ENCODE peak calls at places on chromosomes 5 and 9, in six cellular contexts. V is DND-41, Y is mesendoderm, O is GM23248, I is mesenchymal stem cell, C is IMR-90. B is an unnamed sample.
A peak's percentile ranks its signal among the peaks of the same experiment; 100 is the strongest.

GRCh38 chr9:91033802-91034201 is 232.2 kb downstream of the SYK start:
- DNase-seq in O (peak; percentile 22), I (peak; percentile 5), Y (peak; percentile 72), C (no peak), V (peak; percentile 51), B (no peak)

GRCh38 chr9:120856700-120857099 is 14.0 kb upstream of the PSMD5 start:
- DNase-seq in O (no peak), V (no peak), I (no peak), C (no peak), Y (no peak), B (no peak)

GRCh38 chr5:58872670-58873273 is 289.9 kb downstream of the RAB3C start:
- DNase-seq in V (no peak), C (no peak), O (no peak), I (no peak), Y (no peak), B (no peak)

GRCh38 chr9:105150991-105151685 is 93.3 kb upstream of the SLC44A1 start:
- DNase-seq in C (peak; percentile 69), Y (no peak), V (no peak), O (peak; percentile 68), I (peak; percentile 51), B (no peak)

GRCh38 chr5:10315824-10316509 is 8.3 kb upstream of the CMBL start:
- DNase-seq in V (no peak), I (no peak), Y (peak; percentile 41), C (no peak), O (no peak), B (no peak)

GRCh38 chr5:14896091-14896490 is 24.5 kb upstream of the ANKH start:
- DNase-seq in I (no peak), C (no peak), V (no peak), O (no peak), Y (no peak), B (no peak)

GRCh38 chr5:51974834-51975233 is 591.6 kb downstream of the ISL1 start:
- DNase-seq in C (no peak), V (no peak), O (no peak), Y (no peak), I (no peak), B (no peak)

GRCh38 chr9:95296761-95297160 is 20.7 kb downstream of the FANCC start:
- DNase-seq in O (no peak), V (no peak), Y (no peak), I (no peak), C (peak; percentile 24), B (no peak)

GRCh38 chr9:84691634-84692033 is 22.1 kb downstream of the NTRK2 start:
- DNase-seq in I (no peak), C (no peak), V (no peak), O (no peak), Y (no peak), B (no peak)

DNA sequence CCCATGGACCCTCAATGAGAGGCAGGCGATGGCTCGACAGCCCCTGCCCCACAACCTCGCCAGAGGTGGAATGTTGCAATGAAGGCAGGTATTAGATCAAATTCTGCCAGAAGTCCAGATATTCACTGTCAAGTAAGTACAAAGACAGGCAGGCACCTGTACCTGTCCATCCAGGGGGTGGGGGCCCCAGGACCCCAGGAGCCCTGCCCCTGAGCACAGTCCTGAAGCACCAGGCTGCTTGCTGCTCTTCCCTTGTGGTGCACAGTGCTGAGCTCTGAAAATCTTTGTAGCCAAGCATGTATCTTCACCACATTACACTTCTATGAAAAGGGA is 26.2 kb upstream of the HMCN2 start:
- DNase-seq in I (no peak), V (no peak), O (no peak), Y (no peak), C (no peak), B (no peak)
- H3K9ac ChIP-seq in I (no peak overlapping the region), V (no peak overlapping the region), O (no peak overlapping the region), Y (no peak overlapping the region), C (no peak overlapping the region), B (no peak overlapping the region)

DNA sequence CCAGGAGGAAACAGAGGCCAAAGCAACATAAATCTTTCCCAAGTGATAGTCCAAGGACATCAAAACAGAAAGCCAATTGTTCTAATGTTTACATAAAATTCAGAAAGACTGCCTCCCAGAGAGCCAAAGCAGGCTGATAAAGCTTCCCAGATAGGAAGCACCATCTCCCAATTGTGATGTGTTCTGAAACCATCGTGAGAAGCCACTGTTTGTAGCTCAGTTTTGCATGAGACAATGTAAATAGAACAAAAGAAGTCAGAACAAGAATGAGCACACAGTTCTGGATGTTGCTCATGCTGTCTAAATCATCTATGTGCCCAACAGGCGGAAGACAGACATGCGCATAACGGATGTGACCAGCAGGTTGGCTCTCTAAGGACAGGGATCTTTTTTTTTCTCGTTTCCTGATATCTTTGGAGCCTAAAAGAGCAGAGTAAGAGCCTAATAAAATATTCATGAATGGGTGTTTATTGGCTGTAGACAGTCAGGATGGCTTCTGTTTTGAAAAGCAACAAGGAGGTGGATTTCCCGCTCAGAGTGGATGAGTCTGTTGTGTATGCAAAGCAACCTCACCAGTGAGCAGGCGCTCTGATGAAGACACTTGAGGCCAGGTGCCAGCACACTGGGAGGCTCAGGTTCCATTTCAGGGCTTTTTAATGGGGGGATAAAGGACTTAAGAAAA is 113.6 kb downstream of the GNA14 start:
- DNase-seq in Y (peak; percentile 77), C (no peak), I (no peak), V (no peak), O (no peak), B (peak; percentile 66)
- H3K4me2 ChIP-seq in Y (no peak overlapping the region), C (no peak overlapping the region), I (no peak overlapping the region), V (no peak overlapping the region), O (no peak overlapping the region), B (no peak overlapping the region)

GRCh38 chr5:179343021-179343781 is 2.1 kb downstream of the ADAMTS2 start:
- DNase-seq in Y (no peak), V (no peak), O (peak; percentile 43), I (peak; percentile 18), C (no peak), B (no peak)
- H3K9ac ChIP-seq in Y (peak overlapping the region; percentile 35), V (no peak overlapping the region), O (peak overlapping the region; percentile 91), I (peak overlapping the region; percentile 91), C (peak overlapping the region; percentile 16), B (no peak overlapping the region)

DNA sequence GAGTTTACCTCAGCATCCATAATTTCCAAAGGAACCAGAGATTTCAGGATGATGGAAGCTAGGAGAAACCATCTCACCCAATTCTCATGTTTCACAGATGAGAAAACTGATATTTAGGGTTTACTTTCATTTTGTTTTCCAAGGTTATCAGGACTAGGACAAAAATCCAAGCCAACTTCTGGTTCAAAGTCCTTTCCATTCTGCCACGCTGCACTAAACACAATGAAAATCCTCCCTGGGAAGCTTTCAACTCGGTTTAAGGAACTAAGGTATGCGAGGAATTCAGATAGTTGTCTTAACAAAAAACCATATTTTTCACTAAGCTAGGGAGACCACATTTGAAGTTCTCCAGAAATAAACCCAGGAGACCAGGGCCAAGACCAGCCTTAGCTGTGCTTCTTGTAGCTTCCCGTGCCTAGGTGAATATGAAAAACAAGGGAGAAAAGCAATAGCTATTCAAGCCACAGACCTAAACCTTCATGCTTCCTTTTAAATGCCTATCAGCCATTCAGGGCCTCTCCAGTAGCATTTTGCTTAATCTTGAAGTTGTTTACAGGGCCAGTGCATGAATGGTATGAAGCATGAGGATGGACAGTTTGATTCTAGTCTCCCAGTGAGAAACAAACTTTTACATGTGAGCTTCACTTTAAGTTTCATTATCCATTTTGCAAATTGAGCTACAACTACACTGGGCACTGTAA is 167.9 kb downstream of the DENND1A start:
- DNase-seq in C (no peak), V (no peak), O (no peak), I (peak; percentile 22), Y (peak; percentile 47), B (no peak)
- H3K4me2 ChIP-seq in C (peak overlapping the region; percentile 60), V (no peak overlapping the region), O (peak overlapping the region; percentile 19), I (no peak overlapping the region), Y (no peak overlapping the region), B (no peak overlapping the region)

GRCh38 chr5:119274767-119275130 is 81.1 kb upstream of the TNFAIP8 start:
- DNase-seq in Y (peak; percentile 36), V (no peak), I (peak; percentile 61), C (peak; percentile 88), O (peak; percentile 75), B (peak; percentile 79)

GRCh38 chr5:119274024-119274766 is 81.6 kb upstream of the TNFAIP8 start:
- DNase-seq in I (no peak), Y (peak; percentile 84), O (no peak), C (peak; percentile 35), V (no peak), B (no peak)

GRCh38 chr5:119276976-119277375 is 78.8 kb upstream of the TNFAIP8 start:
- DNase-seq in C (no peak), V (no peak), O (no peak), I (no peak), Y (no peak), B (no peak)

GRCh38 chr5:119275873-119276214 is 80.0 kb upstream of the TNFAIP8 start:
- DNase-seq in I (no peak), O (no peak), Y (no peak), V (no peak), C (no peak), B (no peak)

GRCh38 chr5:119275146-119275872 is 80.5 kb upstream of the TNFAIP8 start:
- DNase-seq in O (peak; percentile 55), I (no peak), Y (no peak), C (peak; percentile 61), V (no peak), B (no peak)
- H3K9ac ChIP-seq in O (no peak overlapping the region), I (no peak overlapping the region), Y (no peak overlapping the region), C (no peak overlapping the region), V (no peak overlapping the region), B (no peak overlapping the region)

DNA sequence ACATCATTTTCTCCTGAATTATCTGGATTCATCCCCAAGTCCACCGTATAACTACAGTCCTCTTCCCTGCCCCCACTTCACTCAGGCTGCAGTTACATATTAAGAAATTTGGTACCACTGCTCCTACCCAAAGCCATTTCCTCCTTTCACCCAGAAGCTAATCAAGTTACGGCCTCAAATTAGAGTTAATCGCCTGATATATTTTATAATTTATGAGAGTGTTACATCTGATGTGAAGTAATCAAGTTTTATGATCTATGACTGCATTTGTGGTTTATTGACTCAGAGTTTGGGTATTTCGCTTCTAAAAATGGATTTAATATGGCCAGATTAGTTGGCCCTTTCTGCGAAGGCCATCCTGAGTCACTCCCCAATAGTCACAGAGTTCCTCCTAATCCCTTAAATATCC is 223.6 kb upstream of the KIF2A start:
- DNase-seq in C (peak; percentile 16), V (no peak), O (peak; percentile 79), I (peak; percentile 35), Y (no peak), B (no peak)
- H3K4me2 ChIP-seq in C (no peak overlapping the region), V (no peak overlapping the region), O (peak overlapping the region; percentile 29), I (no peak overlapping the region), Y (no peak overlapping the region), B (no peak overlapping the region)

B was measured in endothelial cell of umbilical vein.